ENCODE peak calls at places on chromosomes 13 and 19, in four cellular contexts. H is K562, T is H1, J is GM12878. I is an unnamed sample.

GRCh38 chr13:113599396-113599795 is 14.8 kb downstream of the TFDP1 start:
- DNase-seq in H (no peak), T (no peak), J (no peak), I (no peak)

GRCh38 chr19:55256562-55257460 is 2.0 kb downstream of the PPP6R1 start:
- DNase-seq in H (no peak), T (no peak), J (no peak), I (no peak)

GRCh38 chr19:2552859-2553258 is 76.9 kb downstream of the GADD45B start:
- DNase-seq in H (no peak), T (no peak), J (peak), I (no peak)

GRCh38 chr19:2533072-2533425 is 57.1 kb downstream of the GADD45B start:
- DNase-seq in H (no peak), T (no peak), J (no peak), I (no peak)

GRCh38 chr19:4984448-4984990 is 15.6 kb downstream of the KDM4B start:
- DNase-seq in H (no peak), T (no peak), J (no peak), I (no peak)

GRCh38 chr13:24610956-24611355 is 69.3 kb upstream of the ATP12A start:
- DNase-seq in H (no peak), T (no peak), J (no peak), I (no peak)

GRCh38 chr13:103371271-103371670 is 305.1 kb upstream of the SLC10A2 start:
- DNase-seq in H (no peak), T (no peak), J (no peak), I (no peak)

GRCh38 chr19:16457195-16457953 is 14.4 kb downstream of the EPS15L1 start:
- DNase-seq in H (no peak), T (no peak), J (no peak), I (no peak)

GRCh38 chr19:11191273-11191755 is 6.0 kb downstream of the KANK2 start:
- DNase-seq in H (peak), T (no peak), J (no peak), I (peak)

GRCh38 chr19:34495416-34495815 is 13.9 kb downstream of the WTIP start:
- DNase-seq in H (no peak), T (no peak), J (no peak), I (no peak)

GRCh38 chr19:23002690-23003422 is at the start of gene ZNF728:
- DNase-seq in H (peak), T (no peak), J (no peak), I (no peak)

GRCh38 chr13:112363867-112364528 is 12.2 kb upstream of the SPACA7 start:
- DNase-seq in H (no peak), T (no peak), J (no peak), I (no peak)

GRCh38 chr13:98143157-98143553 is 261 bp downstream of the FARP1 start:
- DNase-seq in H (no peak), T (no peak), J (no peak), I (no peak)

GRCh38 chr13:23321534-23322241 is 111.8 kb downstream of the SACS start:
- DNase-seq in H (no peak), T (no peak), J (peak), I (peak)

GRCh38 chr13:76239031-76239680 is 603.0 kb downstream of the LMO7 start:
- DNase-seq in H (no peak), T (no peak), J (no peak), I (no peak)

GRCh38 chr19:52948025-52948770 is 14.5 kb downstream of the ZNF816 start:
- DNase-seq in H (no peak), T (no peak), J (no peak), I (no peak)

GRCh38 chr13:106919638-106920037 is 351.7 kb upstream of the ARGLU1 start:
- DNase-seq in H (no peak), T (no peak), J (no peak), I (no peak)

GRCh38 chr13:93216122-93216521 is 10.5 kb upstream of the GPC6 start:
- DNase-seq in H (peak), T (peak), J (no peak), I (no peak)

GRCh38 chr13:51373451-51373850 is 34.0 kb downstream of the SERPINE3 start:
- DNase-seq in H (no peak), T (no peak), J (no peak), I (no peak)

GRCh38 chr13:34128661-34129060 is 310.7 kb downstream of the RFC3 start:
- DNase-seq in H (no peak), T (no peak), J (no peak), I (no peak)
- TF ChIP-seq CEBPB in H (no peak), T (no peak), J (no peak), I (no peak)

GRCh38 chr19:12597594-12597993 is 13.0 kb downstream of the ZNF490 start:
- DNase-seq in H (no peak), T (no peak), J (no peak), I (no peak)

GRCh38 chr19:12596485-12596884 is 14.1 kb downstream of the ZNF490 start:
- DNase-seq in H (no peak), T (no peak), J (no peak), I (no peak)

GRCh38 chr19:12596927-12597548 is 13.6 kb downstream of the ZNF490 start:
- DNase-seq in H (no peak), T (no peak), J (no peak), I (no peak)
- TF ChIP-seq CEBPB in H (no peak), T (no peak), J (no peak), I (no peak)

GRCh38 chr19:31330761-31331160 is 18.5 kb downstream of the TSHZ3 start:
- DNase-seq in H (no peak), T (no peak), J (no peak), I (no peak)
- TF ChIP-seq CEBPB in H (no peak), T (no peak), J (no peak), I (no peak)

GRCh38 chr13:29195459-29195858 is 375.3 kb downstream of the MTUS2 start:
- DNase-seq in H (no peak), T (no peak), J (no peak), I (no peak)

GRCh38 chr13:29193083-29193482 is 372.9 kb downstream of the MTUS2 start:
- DNase-seq in H (no peak), T (no peak), J (no peak), I (no peak)

GRCh38 chr13:29196409-29197074 is 376.4 kb downstream of the MTUS2 start:
- DNase-seq in H (no peak), T (no peak), J (peak), I (no peak)
- TF ChIP-seq CEBPB in H (no peak), T (no peak), J (no peak), I (no peak)

DNA sequence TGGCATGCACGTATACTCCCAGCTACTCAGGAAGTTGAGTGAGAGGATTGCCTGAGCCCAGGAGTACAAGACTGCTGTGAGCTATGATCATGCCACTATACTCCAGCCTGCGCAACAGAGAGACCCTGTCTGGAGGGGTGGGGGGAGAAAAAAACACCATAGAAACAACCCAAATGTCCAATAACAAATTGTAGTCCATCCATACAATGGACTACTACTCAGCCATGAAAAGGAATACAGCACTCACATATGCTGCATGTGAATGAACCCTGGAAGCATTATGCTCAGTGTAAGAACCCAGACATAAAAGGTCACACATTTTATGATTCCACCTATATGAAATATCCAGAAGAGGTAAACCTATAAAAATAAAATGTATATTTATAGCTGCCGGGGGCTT is 42.3 kb downstream of the CD320 start:
- DNase-seq in H (no peak), T (no peak), J (no peak), I (no peak)
- TF ChIP-seq CEBPB in H (no peak), T (no peak), J (no peak), I (no peak)

GRCh38 chr19:8355631-8356402 is 8.1 kb upstream of the ANGPTL4 start:
- DNase-seq in H (peak), T (no peak), J (no peak), I (no peak)
- TF ChIP-seq CEBPB in H (peak), T (no peak), J (no peak), I (no peak)

GRCh38 chr13:40665061-40665753 is 1.2 kb downstream of the FOXO1 start:
- DNase-seq in H (peak), T (no peak), J (no peak), I (peak)
- TF ChIP-seq CEBPB in H (no peak), T (no peak), J (no peak), I (no peak)

GRCh38 chr13:31913459-31913858 is 118.1 kb upstream of the FRY start:
- DNase-seq in H (no peak), T (no peak), J (no peak), I (no peak)
- TF ChIP-seq CEBPB in H (no peak), T (no peak), J (no peak), I (no peak)